ENCODE peak calls at places on chromosomes 12 and 14, in seven cellular contexts. Z is lung, T is endothelial cell of umbilical vein, N is HepG2, J is PC-3, A is GM23338, E is GM12864. C is an unnamed sample.

GRCh38 chr14:61525293-61526011 is 169.9 kb upstream of the HIF1A start:
- DNase-seq in A (no peak), Z (peak; percentile 69), T (peak; percentile 88), N (no peak), E (peak; percentile 59), J (peak; percentile 100), C (peak; percentile 67)

GRCh38 chr12:65720136-65720535 is 104.1 kb upstream of the HMGA2 start:
- DNase-seq in T (no peak), N (no peak), A (no peak), Z (no peak), E (no peak), J (no peak), C (peak; percentile 40)

GRCh38 chr14:40221428-40221827 is 789.2 kb upstream of the FBXO33 start:
- DNase-seq in T (no peak), E (no peak), A (no peak), N (no peak), Z (no peak), J (peak; percentile 95), C (no peak)

GRCh38 chr14:47186491-47186890 is 488.9 kb downstream of the MDGA2 start:
- DNase-seq in N (no peak), Z (no peak), A (no peak), E (no peak), T (peak; percentile 79), J (no peak), C (peak; percentile 49)

GRCh38 chr12:130514149-130514551 is 176.5 kb downstream of the PIWIL1 start:
- DNase-seq in J (no peak), Z (no peak), A (peak; percentile 37), E (no peak), T (no peak), N (no peak), C (no peak)

GRCh38 chr12:39296496-39296895 is 146.4 kb downstream of the KIF21A start:
- DNase-seq in J (no peak), T (no peak), A (peak; percentile 17), Z (no peak), E (no peak), N (no peak), C (no peak)

GRCh38 chr14:105299654-105300541 is 903 bp downstream of the BRF1 start:
- DNase-seq in Z (no peak), J (no peak), E (no peak), N (no peak), A (no peak), T (peak; percentile 14), C (no peak)

GRCh38 chr12:56029666-56030293 is 8.9 kb downstream of the IKZF4 start:
- DNase-seq in Z (peak; percentile 49), A (peak; percentile 84), T (peak; percentile 76), E (no peak), J (peak; percentile 59), N (peak; percentile 71), C (peak; percentile 59)

GRCh38 chr12:24222968-24223367 is 273.5 kb upstream of the SOX5 start:
- DNase-seq in J (no peak), E (no peak), A (no peak), N (no peak), Z (no peak), T (peak; percentile 10), C (peak; percentile 85)

GRCh38 chr14:55980970-55981369 is 137.2 kb upstream of the PELI2 start:
- DNase-seq in N (no peak), A (no peak), T (no peak), E (no peak), Z (no peak), J (no peak), C (no peak)

GRCh38 chr12:17062296-17063061 is 456.5 kb upstream of the LMO3 start:
- DNase-seq in T (no peak), E (no peak), N (no peak), J (peak; percentile 59), Z (no peak), A (no peak), C (no peak)

GRCh38 chr14:88556581-88556980 is 1.8 kb upstream of the PTPN21 start:
- DNase-seq in Z (no peak), T (no peak), A (no peak), N (no peak), E (no peak), J (no peak), C (no peak)

GRCh38 chr14:59394268-59394667 is 70.9 kb downstream of the GPR135 start:
- DNase-seq in A (no peak), J (no peak), N (no peak), Z (no peak), T (no peak), E (no peak), C (no peak)

GRCh38 chr12:59820594-59821011 is 224.8 kb downstream of the SLC16A7 start:
- DNase-seq in Z (no peak), A (no peak), N (no peak), E (no peak), J (no peak), T (no peak), C (no peak)

GRCh38 chr12:57352166-57352565 is 78.7 kb downstream of the R3HDM2 start:
- DNase-seq in Z (no peak), A (no peak), N (no peak), T (no peak), E (no peak), J (peak; percentile 8), C (no peak)

GRCh38 chr14:55798400-55798799 is 218.4 kb downstream of the KTN1 start:
- DNase-seq in A (no peak), T (no peak), N (no peak), J (no peak), Z (no peak), E (no peak), C (no peak)

GRCh38 chr12:109679716-109680520 is 33.7 kb upstream of the FAM222A start:
- DNase-seq in N (no peak), T (no peak), Z (no peak), E (no peak), J (no peak), A (peak; percentile 46), C (no peak)

GRCh38 chr12:57737467-57738141 is 938 bp downstream of the AGAP2 start:
- DNase-seq in J (no peak), Z (no peak), A (peak; percentile 58), E (no peak), T (no peak), N (no peak), C (no peak)

GRCh38 chr14:51869426-51870113 is 9.2 kb downstream of the GNG2 start:
- DNase-seq in T (no peak), A (no peak), N (no peak), E (no peak), J (no peak), Z (no peak), C (no peak)

GRCh38 chr12:119868992-119869391 is 8.1 kb downstream of the CIT start:
- DNase-seq in A (no peak), Z (no peak), J (no peak), E (no peak), T (peak; percentile 12), N (no peak), C (peak; percentile 15)

GRCh38 chr12:119864591-119864990 is 12.5 kb downstream of the CIT start:
- DNase-seq in A (no peak), N (no peak), J (no peak), E (no peak), T (no peak), Z (no peak), C (no peak)

GRCh38 chr12:119870462-119870861 is 6.7 kb downstream of the CIT start:
- DNase-seq in J (peak; percentile 7), Z (no peak), E (no peak), N (no peak), T (no peak), A (no peak), C (peak; percentile 30)

GRCh38 chr12:119869720-119870119 is 7.4 kb downstream of the CIT start:
- DNase-seq in E (no peak), T (peak; percentile 52), N (no peak), A (no peak), J (peak; percentile 80), Z (no peak), C (peak; percentile 84)
- TF ChIP-seq CTCF in E (no peak), T (no peak), N (no peak), A (no peak), J (peak; percentile 0), Z (no peak), C (peak; percentile 12)

DNA sequence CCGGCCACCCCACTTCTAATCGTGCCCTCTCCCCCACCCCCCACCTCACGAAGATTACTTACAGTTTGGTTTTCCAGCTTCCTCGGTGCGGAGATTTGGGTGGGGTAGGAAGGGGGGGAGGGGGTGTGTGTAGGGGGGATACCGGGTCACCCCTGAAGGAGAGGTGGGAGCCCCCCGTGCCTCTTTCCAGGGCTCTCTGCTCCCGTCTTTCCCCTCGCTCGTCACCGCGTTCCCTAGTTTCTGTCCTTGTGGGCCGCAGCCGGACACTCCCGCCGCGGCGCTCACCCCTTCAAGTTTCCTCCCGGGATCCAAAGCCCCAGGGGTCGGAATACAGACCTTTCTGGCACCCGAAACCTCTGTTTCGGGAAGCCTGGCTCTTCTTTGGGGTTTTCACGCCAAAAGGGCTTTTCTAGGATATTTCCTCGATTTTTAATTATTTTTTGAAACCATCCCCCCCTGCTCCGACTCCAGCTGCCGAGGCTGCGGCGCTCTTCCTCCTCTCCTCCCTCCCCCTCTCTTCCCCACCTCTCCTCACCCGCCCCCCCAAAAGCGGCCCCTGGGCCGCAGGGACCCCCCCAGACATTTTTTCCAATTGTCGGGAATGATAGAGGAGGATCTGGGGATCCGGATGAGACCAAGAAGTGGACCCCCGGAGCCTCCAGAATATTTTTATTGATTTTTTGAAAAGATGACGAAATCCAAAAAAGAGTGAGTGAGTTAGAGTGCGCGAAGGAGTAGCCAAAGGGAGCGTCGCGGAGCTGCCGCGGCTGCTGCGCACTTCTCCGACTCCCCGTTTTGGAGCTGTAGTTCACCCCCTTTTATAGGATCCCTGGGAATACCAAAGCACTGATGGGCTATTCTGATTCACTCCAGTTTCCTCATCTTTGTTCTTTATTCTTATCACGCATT is 1.7 kb downstream of the CCND2 start:
- DNase-seq in Z (no peak), J (no peak), E (no peak), T (no peak), N (no peak), A (peak; percentile 73), C (peak; percentile 42)
- TF ChIP-seq CTCF in Z (no peak), J (no peak), E (no peak), T (no peak), N (no peak), A (no peak), C (no peak)

GRCh38 chr12:69287556-69287955 is 48.2 kb downstream of the CPSF6 start:
- DNase-seq in E (no peak), A (no peak), Z (no peak), T (no peak), N (no peak), J (no peak), C (no peak)

GRCh38 chr12:69278814-69279782 is 39.7 kb downstream of the CPSF6 start:
- DNase-seq in Z (no peak), E (no peak), T (no peak), J (no peak), N (no peak), A (peak; percentile 22), C (no peak)

DNA sequence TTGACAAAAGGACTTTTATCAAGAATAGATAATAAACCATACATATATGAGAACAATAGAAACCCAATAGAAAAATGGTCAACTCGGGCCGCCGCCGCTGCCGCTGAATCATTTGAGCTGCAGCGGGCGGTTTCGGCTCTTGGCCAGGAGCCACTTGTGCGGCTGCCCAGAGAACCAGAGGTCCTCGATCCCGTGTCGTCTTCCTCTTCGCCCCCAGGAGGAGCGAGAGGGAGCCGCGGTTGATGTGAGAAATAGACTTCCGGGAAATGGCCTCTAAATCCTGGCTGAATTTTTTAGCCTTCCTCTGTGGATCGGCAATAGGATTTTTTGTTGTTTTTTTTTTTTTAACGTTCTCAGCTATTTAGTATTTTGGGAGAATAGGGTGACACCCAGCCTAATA is 44.8 kb downstream of the CPSF6 start:
- DNase-seq in N (peak; percentile 70), Z (peak; percentile 74), E (no peak), T (peak; percentile 64), A (peak; percentile 93), J (peak; percentile 81), C (peak; percentile 77)
- TF ChIP-seq CTCF in N (peak; percentile 32), Z (no peak), E (no peak), T (no peak), A (peak; percentile 44), J (no peak), C (no peak)

GRCh38 chr14:94372021-94372605 is 16.3 kb downstream of the SERPINA1 start:
- DNase-seq in Z (no peak), T (no peak), E (no peak), A (peak; percentile 82), J (no peak), N (no peak), C (no peak)
- TF ChIP-seq CTCF in Z (no peak), T (no peak), E (peak; percentile 21), A (peak; percentile 76), J (peak; percentile 15), N (peak; percentile 70), C (peak; percentile 2)

C was measured in astrocyte of the spinal cord.